ENCODE peak calls at places on chromosome 7, in six cellular contexts. L is anterior cingulate cortex, U is SK-N-MC, T is AML-193, M is HEK293T, P is A673. S is an unnamed sample.

GRCh38 chr7:84331665-84332064 is 137.1 kb upstream of the SEMA3A start:
- DNase-seq in L (no peak), U (no peak), T (no peak), M (no peak), P (peak), S (no peak)

GRCh38 chr7:71612892-71613291 is 480.9 kb downstream of the GALNT17 start:
- DNase-seq in L (no peak), U (no peak), T (no peak), M (no peak), P (no peak), S (no peak)

GRCh38 chr7:134935701-134936100 is 50.6 kb upstream of the AGBL3 start:
- DNase-seq in L (no peak), U (no peak), T (no peak), M (no peak), P (no peak), S (no peak)

GRCh38 chr7:76358053-76358477 is 726 bp downstream of the YWHAG start:
- DNase-seq in L (peak), U (no peak), T (peak), M (peak), P (peak), S (peak)

GRCh38 chr7:5643280-5643679 is 138.2 kb downstream of the RNF216 start:
- DNase-seq in L (no peak), U (no peak), T (peak), M (no peak), P (peak), S (no peak)

GRCh38 chr7:11256501-11256900 is 282.8 kb downstream of the PHF14 start:
- DNase-seq in L (no peak), U (no peak), T (no peak), M (no peak), P (no peak), S (no peak)

GRCh38 chr7:110502893-110503465 is 587.9 kb upstream of the LRRN3 start:
- DNase-seq in L (no peak), U (no peak), T (no peak), M (no peak), P (no peak), S (no peak)

GRCh38 chr7:99380823-99381663 is 6.5 kb downstream of the ARPC1B start:
- DNase-seq in L (no peak), U (no peak), T (no peak), M (no peak), P (no peak), S (no peak)

GRCh38 chr7:106037489-106038176 is 74.5 kb downstream of the SYPL1 start:
- DNase-seq in L (no peak), U (no peak), T (no peak), M (no peak), P (no peak), S (no peak)

GRCh38 chr7:47743898-47744612 is 162.1 kb upstream of the TNS3 start:
- DNase-seq in L (no peak), U (no peak), T (no peak), M (no peak), P (no peak), S (no peak)

GRCh38 chr7:143315782-143316181 is at the start of gene CLCN1:
- DNase-seq in L (no peak), U (no peak), T (no peak), M (no peak), P (no peak), S (no peak)

GRCh38 chr7:22444181-22444966 is 55.6 kb downstream of the STEAP1B start:
- DNase-seq in L (no peak), U (no peak), T (no peak), M (no peak), P (peak), S (no peak)

GRCh38 chr7:767941-768729 is 41.1 kb upstream of the PRKAR1B start:
- DNase-seq in L (peak), U (no peak), T (no peak), M (no peak), P (peak), S (peak)

GRCh38 chr7:100964630-100965029 is 4.7 kb upstream of the MUC12 start:
- DNase-seq in L (no peak), U (no peak), T (no peak), M (no peak), P (no peak), S (no peak)